ENCODE peak calls at places on chromosome 9, in ten cellular contexts. Z is NCI-H1092 treated with DMSO at 0.1 percent for 48 hours; K is AG20443; G is iPS-NIHi11; C is activated gamma-delta T cell treated with anti-CD3 and anti-CD28 coated beads, Interleukin-2, amount 50 U/mL, for 16 hours; J is HTR-8/SVneo; D is MM.1S; O is nucleus accumbens; I is testis; V is T1000. Q is an unnamed sample.

GRCh38 chr9:135712571-135713295 is 10.7 kb downstream of the KCNT1 start:
- DNase-seq in Z (no peak), K (no peak), G (no peak), C (no peak), J (no peak), D (no peak), O (no peak), I (peak; percentile 62), V (no peak), Q (no peak)

GRCh38 chr9:6428940-6429889 is 16.2 kb downstream of the UHRF2 start:
- DNase-seq in Z (no peak), K (no peak), G (no peak), C (no peak), J (no peak), D (peak; percentile 84), O (no peak), I (no peak), V (no peak), Q (no peak)

GRCh38 chr9:127960410-127961165 is 20.2 kb downstream of the EEIG1 start:
- DNase-seq in Z (peak; percentile 16), K (no peak), G (no peak), C (no peak), J (no peak), D (no peak), O (no peak), I (no peak), V (no peak), Q (no peak)

GRCh38 chr9:93665566-93666278 is 89.3 kb downstream of the PHF2 start:
- DNase-seq in Z (no peak), K (no peak), G (no peak), C (no peak), J (no peak), D (no peak), O (no peak), I (no peak), V (no peak), Q (no peak)

GRCh38 chr9:126614455-126615248 is 924 bp downstream of the LMX1B start:
- DNase-seq in Z (no peak), K (no peak), G (no peak), C (no peak), J (no peak), D (no peak), O (no peak), I (no peak), V (no peak), Q (no peak)

GRCh38 chr9:33133186-33133585 is 34.0 kb downstream of the B4GALT1 start:
- DNase-seq in Z (no peak), K (no peak), G (no peak), C (no peak), J (no peak), D (no peak), O (no peak), I (no peak), V (no peak), Q (no peak)

GRCh38 chr9:96169488-96169887 is 132.5 kb downstream of the HSD17B3 start:
- DNase-seq in Z (no peak), K (peak; percentile 62), G (peak; percentile 78), C (no peak), J (peak; percentile 69), D (no peak), O (no peak), I (peak; percentile 88), V (peak; percentile 31), Q (no peak)

GRCh38 chr9:22997923-22998322 is 551.3 kb downstream of the DMRTA1 start:
- DNase-seq in Z (no peak), K (no peak), G (no peak), C (no peak), J (no peak), D (no peak), O (no peak), I (no peak), V (no peak), Q (no peak)

GRCh38 chr9:86034863-86035734 is 64.3 kb downstream of the GOLM1 start:
- DNase-seq in Z (peak; percentile 61), K (peak; percentile 38), G (peak; percentile 83), C (no peak), J (peak; percentile 18), D (peak; percentile 27), O (no peak), I (no peak), V (no peak), Q (no peak)

GRCh38 chr9:133703571-133704399 is 34.4 kb downstream of the SARDH start:
- DNase-seq in Z (no peak), K (no peak), G (no peak), C (no peak), J (no peak), D (no peak), O (no peak), I (no peak), V (no peak), Q (no peak)

GRCh38 chr9:129845373-129845772 is 10.1 kb downstream of the USP20 start:
- DNase-seq in Z (no peak), K (no peak), G (no peak), C (no peak), J (no peak), D (no peak), O (no peak), I (no peak), V (no peak), Q (no peak)

GRCh38 chr9:131559416-131560000 is 14.2 kb downstream of the PRRT1B start:
- DNase-seq in Z (no peak), K (no peak), G (no peak), C (no peak), J (no peak), D (no peak), O (no peak), I (no peak), V (no peak), Q (no peak)

GRCh38 chr9:27400334-27400875 is 103.5 kb upstream of the EQTN start:
- DNase-seq in Z (no peak), K (no peak), G (no peak), C (no peak), J (no peak), D (no peak), O (no peak), I (no peak), V (no peak), Q (no peak)

GRCh38 chr9:98057095-98057799 is 715 bp downstream of the NANS start:
- DNase-seq in Z (no peak), K (no peak), G (no peak), C (no peak), J (no peak), D (peak; percentile 56), O (no peak), I (peak; percentile 56), V (no peak), Q (no peak)

GRCh38 chr9:92439921-92440750 is 15.9 kb upstream of the OMD start:
- DNase-seq in Z (no peak), K (peak; percentile 34), G (no peak), C (no peak), J (no peak), D (no peak), O (no peak), I (no peak), V (no peak), Q (peak; percentile 38)

GRCh38 chr9:132814937-132815336 is 63.1 kb downstream of the AK8 start:
- DNase-seq in Z (no peak), K (no peak), G (no peak), C (no peak), J (no peak), D (no peak), O (no peak), I (no peak), V (no peak), Q (no peak)

GRCh38 chr9:21611896-21612295 is 129.8 kb upstream of the IFNE start:
- DNase-seq in Z (no peak), K (no peak), G (no peak), C (no peak), J (no peak), D (no peak), O (no peak), I (no peak), V (no peak), Q (no peak)

GRCh38 chr9:120412425-120412951 is 167.5 kb downstream of the CDK5RAP2 start:
- DNase-seq in Z (no peak), K (peak; percentile 74), G (peak; percentile 34), C (no peak), J (no peak), D (no peak), O (no peak), I (no peak), V (no peak), Q (no peak)

GRCh38 chr9:77944556-77945261 is 86.9 kb downstream of the GNAQ start:
- DNase-seq in Z (no peak), K (no peak), G (peak; percentile 31), C (no peak), J (no peak), D (no peak), O (no peak), I (no peak), V (no peak), Q (no peak)